ENCODE peak calls at places on chromosomes 16 and 17, in ten cellular contexts. One of them, this sample, is unnamed.

GRCh38 chr17:57577751-57578607 is 167.1 kb downstream of the CCDC182 start:
- DNase-seq in thoracic aorta: no peak
- DNase-seq in cardiac fibroblast: peak; percentile 87
- DNase-seq in K562: no peak
- DNase-seq in mucosa of descending colon: no peak
- DNase-seq in OCI-LY7: no peak
- DNase-seq in epithelial cell of esophagus: peak; percentile 62
- DNase-seq in LNCaP clone FGC: no peak
- DNase-seq in GM23248: peak; percentile 79
- DNase-seq in AG10803: peak; percentile 65
- DNase-seq in this sample: peak; percentile 81

GRCh38 chr16:1823821-1824220 is 2.8 kb downstream of the HAGH start:
- DNase-seq in OCI-LY7: peak; percentile 66
- DNase-seq in epithelial cell of esophagus: peak; percentile 82
- DNase-seq in LNCaP clone FGC: no peak
- DNase-seq in thoracic aorta: no peak
- DNase-seq in AG10803: peak; percentile 20
- DNase-seq in mucosa of descending colon: no peak
- DNase-seq in GM23248: no peak
- DNase-seq in cardiac fibroblast: peak; percentile 73
- DNase-seq in K562: peak; percentile 47
- DNase-seq in this sample: peak; percentile 92

GRCh38 chr17:62724398-62725146 is 83.5 kb downstream of the MARCHF10 start:
- DNase-seq in LNCaP clone FGC: no peak
- DNase-seq in K562: no peak
- DNase-seq in mucosa of descending colon: peak; percentile 56
- DNase-seq in GM23248: peak; percentile 40
- DNase-seq in epithelial cell of esophagus: peak; percentile 94
- DNase-seq in AG10803: no peak
- DNase-seq in thoracic aorta: no peak
- DNase-seq in OCI-LY7: peak; percentile 14
- DNase-seq in cardiac fibroblast: no peak
- DNase-seq in this sample: peak; percentile 38

GRCh38 chr17:14464741-14465140 is 163.9 kb downstream of the HS3ST3B1 start:
- DNase-seq in K562: no peak
- DNase-seq in GM23248: peak; percentile 72
- DNase-seq in mucosa of descending colon: no peak
- DNase-seq in LNCaP clone FGC: no peak
- DNase-seq in OCI-LY7: no peak
- DNase-seq in thoracic aorta: no peak
- DNase-seq in epithelial cell of esophagus: peak; percentile 61
- DNase-seq in cardiac fibroblast: no peak
- DNase-seq in AG10803: peak; percentile 85
- DNase-seq in this sample: peak; percentile 88

GRCh38 chr17:2398655-2399571 is 1.9 kb downstream of the MNT start:
- DNase-seq in GM23248: peak; percentile 95
- DNase-seq in LNCaP clone FGC: no peak
- DNase-seq in K562: peak; percentile 31
- DNase-seq in mucosa of descending colon: peak; percentile 85
- DNase-seq in epithelial cell of esophagus: peak; percentile 77
- DNase-seq in cardiac fibroblast: peak; percentile 85
- DNase-seq in AG10803: peak; percentile 73
- DNase-seq in thoracic aorta: no peak
- DNase-seq in OCI-LY7: peak; percentile 25
- DNase-seq in this sample: peak; percentile 68

GRCh38 chr16:5019775-5020174 is 14.0 kb downstream of the NAGPA start:
- DNase-seq in thoracic aorta: no peak
- DNase-seq in OCI-LY7: no peak
- DNase-seq in K562: no peak
- DNase-seq in epithelial cell of esophagus: no peak
- DNase-seq in GM23248: no peak
- DNase-seq in AG10803: no peak
- DNase-seq in mucosa of descending colon: no peak
- DNase-seq in cardiac fibroblast: no peak
- DNase-seq in LNCaP clone FGC: no peak
- DNase-seq in this sample: no peak

GRCh38 chr16:28321700-28322411 is 29.5 kb downstream of the SBK1 start:
- DNase-seq in GM23248: peak; percentile 63
- DNase-seq in epithelial cell of esophagus: peak; percentile 43
- DNase-seq in thoracic aorta: no peak
- DNase-seq in LNCaP clone FGC: no peak
- DNase-seq in AG10803: peak; percentile 7
- DNase-seq in K562: peak; percentile 61
- DNase-seq in mucosa of descending colon: peak; percentile 53
- DNase-seq in OCI-LY7: peak; percentile 61
- DNase-seq in cardiac fibroblast: peak; percentile 31
- DNase-seq in this sample: no peak

GRCh38 chr17:64217249-64217652 is 45.8 kb downstream of the TEX2 start:
- DNase-seq in OCI-LY7: no peak
- DNase-seq in K562: no peak
- DNase-seq in mucosa of descending colon: no peak
- DNase-seq in thoracic aorta: no peak
- DNase-seq in epithelial cell of esophagus: no peak
- DNase-seq in GM23248: no peak
- DNase-seq in LNCaP clone FGC: no peak
- DNase-seq in cardiac fibroblast: no peak
- DNase-seq in AG10803: no peak
- DNase-seq in this sample: no peak

GRCh38 chr17:42283241-42284019 is 4.9 kb upstream of the STAT5A start:
- DNase-seq in thoracic aorta: no peak
- DNase-seq in epithelial cell of esophagus: no peak
- DNase-seq in K562: no peak
- DNase-seq in AG10803: no peak
- DNase-seq in GM23248: no peak
- DNase-seq in LNCaP clone FGC: no peak
- DNase-seq in OCI-LY7: no peak
- DNase-seq in cardiac fibroblast: no peak
- DNase-seq in mucosa of descending colon: no peak
- DNase-seq in this sample: no peak

GRCh38 chr17:67570797-67571196 is 146.9 kb upstream of the NOL11 start:
- DNase-seq in AG10803: peak; percentile 44
- DNase-seq in mucosa of descending colon: no peak
- DNase-seq in epithelial cell of esophagus: no peak
- DNase-seq in LNCaP clone FGC: no peak
- DNase-seq in thoracic aorta: no peak
- DNase-seq in cardiac fibroblast: no peak
- DNase-seq in GM23248: no peak
- DNase-seq in OCI-LY7: no peak
- DNase-seq in K562: no peak
- DNase-seq in this sample: no peak

GRCh38 chr17:67568961-67569360 is 148.8 kb upstream of the NOL11 start:
- DNase-seq in thoracic aorta: no peak
- DNase-seq in OCI-LY7: peak; percentile 21
- DNase-seq in cardiac fibroblast: no peak
- DNase-seq in GM23248: no peak
- DNase-seq in AG10803: no peak
- DNase-seq in LNCaP clone FGC: no peak
- DNase-seq in mucosa of descending colon: no peak
- DNase-seq in K562: no peak
- DNase-seq in epithelial cell of esophagus: no peak
- DNase-seq in this sample: no peak

GRCh38 chr17:67569873-67570272 is 147.9 kb upstream of the NOL11 start:
- DNase-seq in thoracic aorta: no peak
- DNase-seq in LNCaP clone FGC: no peak
- DNase-seq in epithelial cell of esophagus: no peak
- DNase-seq in cardiac fibroblast: no peak
- DNase-seq in GM23248: peak; percentile 6
- DNase-seq in OCI-LY7: no peak
- DNase-seq in K562: no peak
- DNase-seq in mucosa of descending colon: no peak
- DNase-seq in AG10803: no peak
- DNase-seq in this sample: no peak

GRCh38 chr17:67573987-67574657 is 143.6 kb upstream of the NOL11 start:
- DNase-seq in mucosa of descending colon: no peak
- DNase-seq in GM23248: no peak
- DNase-seq in thoracic aorta: no peak
- DNase-seq in AG10803: no peak
- DNase-seq in cardiac fibroblast: no peak
- DNase-seq in OCI-LY7: no peak
- DNase-seq in K562: no peak
- DNase-seq in epithelial cell of esophagus: no peak
- DNase-seq in LNCaP clone FGC: no peak
- DNase-seq in this sample: no peak

GRCh38 chr17:67571478-67571877 is 146.3 kb upstream of the NOL11 start:
- DNase-seq in GM23248: no peak
- DNase-seq in AG10803: no peak
- DNase-seq in epithelial cell of esophagus: no peak
- DNase-seq in thoracic aorta: no peak
- DNase-seq in K562: no peak
- DNase-seq in mucosa of descending colon: no peak
- DNase-seq in LNCaP clone FGC: no peak
- DNase-seq in cardiac fibroblast: no peak
- DNase-seq in OCI-LY7: no peak
- DNase-seq in this sample: no peak
- H3K4me3 ChIP-seq in GM23248: no peak overlapping the region
- H3K4me3 ChIP-seq in AG10803: no peak overlapping the region
- H3K4me3 ChIP-seq in epithelial cell of esophagus: no peak overlapping the region
- H3K4me3 ChIP-seq in thoracic aorta: no peak overlapping the region
- H3K4me3 ChIP-seq in K562: no peak overlapping the region
- H3K4me3 ChIP-seq in mucosa of descending colon: no peak overlapping the region
- H3K4me3 ChIP-seq in LNCaP clone FGC: no peak overlapping the region
- H3K4me3 ChIP-seq in cardiac fibroblast: no peak overlapping the region
- H3K4me3 ChIP-seq in OCI-LY7: no peak overlapping the region
- H3K4me3 ChIP-seq in this sample: no peak overlapping the region

DNA sequence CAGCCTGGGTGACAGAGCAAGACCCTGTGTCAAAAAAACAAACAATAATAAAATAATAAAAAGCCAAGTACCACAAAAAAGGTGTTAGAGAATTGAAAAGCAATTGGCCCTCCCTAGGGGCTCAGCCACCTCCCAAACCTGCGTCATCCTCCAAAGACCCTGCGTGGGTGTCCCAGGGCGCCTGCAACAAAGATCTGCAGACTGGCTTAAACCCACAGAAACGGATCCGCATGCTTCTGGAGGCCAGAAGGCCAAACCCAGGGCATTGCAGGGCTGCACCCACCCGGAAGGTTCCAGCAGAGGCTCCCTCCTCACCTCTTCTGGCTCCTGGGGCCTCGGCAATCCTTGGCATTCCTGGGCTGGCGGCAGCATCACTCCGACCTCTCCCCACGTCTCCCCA is 1.5 kb downstream of the ENPP7 start:
- DNase-seq in OCI-LY7: no peak
- DNase-seq in GM23248: no peak
- DNase-seq in thoracic aorta: no peak
- DNase-seq in AG10803: no peak
- DNase-seq in epithelial cell of esophagus: no peak
- DNase-seq in cardiac fibroblast: no peak
- DNase-seq in K562: no peak
- DNase-seq in mucosa of descending colon: no peak
- DNase-seq in LNCaP clone FGC: no peak
- DNase-seq in this sample: no peak
- H3K4me3 ChIP-seq in OCI-LY7: peak overlapping the region; percentile 52
- H3K4me3 ChIP-seq in GM23248: no peak overlapping the region
- H3K4me3 ChIP-seq in thoracic aorta: no peak overlapping the region
- H3K4me3 ChIP-seq in AG10803: no peak overlapping the region
- H3K4me3 ChIP-seq in epithelial cell of esophagus: no peak overlapping the region
- H3K4me3 ChIP-seq in cardiac fibroblast: no peak overlapping the region
- H3K4me3 ChIP-seq in K562: no peak overlapping the region
- H3K4me3 ChIP-seq in mucosa of descending colon: no peak overlapping the region
- H3K4me3 ChIP-seq in LNCaP clone FGC: no peak overlapping the region
- H3K4me3 ChIP-seq in this sample: no peak overlapping the region

GRCh38 chr17:11601661-11602060 is 3.4 kb downstream of the DNAH9 start:
- DNase-seq in K562: no peak
- DNase-seq in epithelial cell of esophagus: no peak
- DNase-seq in mucosa of descending colon: no peak
- DNase-seq in OCI-LY7: no peak
- DNase-seq in AG10803: no peak
- DNase-seq in cardiac fibroblast: no peak
- DNase-seq in thoracic aorta: no peak
- DNase-seq in GM23248: no peak
- DNase-seq in LNCaP clone FGC: no peak
- DNase-seq in this sample: no peak

GRCh38 chr17:11598274-11599221 is at the start of gene DNAH9:
- DNase-seq in cardiac fibroblast: peak; percentile 55
- DNase-seq in AG10803: peak; percentile 20
- DNase-seq in mucosa of descending colon: peak; percentile 96
- DNase-seq in OCI-LY7: no peak
- DNase-seq in epithelial cell of esophagus: peak; percentile 67
- DNase-seq in LNCaP clone FGC: peak; percentile 89
- DNase-seq in thoracic aorta: peak; percentile 55
- DNase-seq in GM23248: peak; percentile 64
- DNase-seq in K562: peak; percentile 89
- DNase-seq in this sample: peak; percentile 12
- H3K4me3 ChIP-seq in cardiac fibroblast: peak within 1 kb of the TSS; percentile 30
- H3K4me3 ChIP-seq in AG10803: no peak within 1 kb of the TSS
- H3K4me3 ChIP-seq in mucosa of descending colon: peak within 1 kb of the TSS; percentile 3
- H3K4me3 ChIP-seq in OCI-LY7: no peak within 1 kb of the TSS
- H3K4me3 ChIP-seq in epithelial cell of esophagus: no peak within 1 kb of the TSS
- H3K4me3 ChIP-seq in LNCaP clone FGC: peak within 1 kb of the TSS; percentile 66
- H3K4me3 ChIP-seq in thoracic aorta: peak within 1 kb of the TSS; percentile 74
- H3K4me3 ChIP-seq in GM23248: peak within 1 kb of the TSS; percentile 25
- H3K4me3 ChIP-seq in K562: peak within 1 kb of the TSS; percentile 24
- H3K4me3 ChIP-seq in this sample: peak within 1 kb of the TSS; percentile 11

DNA sequence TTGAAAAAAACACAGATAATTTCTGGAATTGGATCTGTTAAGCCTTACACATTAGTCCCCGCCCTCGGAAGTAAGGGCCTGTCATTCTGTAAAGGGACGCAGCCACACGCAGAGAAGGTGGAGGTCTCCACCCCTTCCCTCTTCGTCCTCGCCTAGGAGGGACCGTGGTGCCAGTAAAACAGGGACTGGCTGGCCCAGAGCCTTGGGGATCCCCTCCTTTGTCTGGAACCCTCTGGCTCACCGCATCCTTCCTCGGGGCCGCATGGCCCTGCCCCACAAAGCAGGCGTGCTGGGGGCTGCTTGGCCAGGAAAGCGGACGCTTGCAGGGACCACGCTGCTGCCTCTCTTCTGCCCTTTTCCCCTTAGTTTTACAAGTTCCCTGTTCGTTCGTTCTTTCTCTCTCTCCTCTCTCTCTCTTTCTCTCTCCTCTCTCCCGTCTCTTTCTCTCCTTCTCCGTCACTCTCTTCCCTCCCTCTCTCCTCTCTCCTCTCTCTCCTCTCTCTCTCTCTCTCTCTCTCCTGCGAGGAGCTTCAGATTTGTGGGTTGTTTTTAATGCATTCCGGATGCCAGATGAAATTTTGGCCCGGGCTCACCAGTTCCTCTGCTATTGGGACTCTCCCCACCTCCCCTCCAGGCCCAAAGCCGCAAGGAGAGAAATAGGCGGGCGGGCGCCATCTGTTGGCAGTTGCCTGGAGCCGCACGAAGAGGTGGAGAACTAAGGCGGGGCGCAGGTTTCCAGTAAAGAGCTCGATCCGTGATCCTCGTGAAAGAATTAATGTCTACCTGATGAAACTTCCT is 35.1 kb upstream of the CDRT4 start:
- DNase-seq in GM23248: peak; percentile 97
- DNase-seq in K562: peak; percentile 65
- DNase-seq in LNCaP clone FGC: no peak
- DNase-seq in epithelial cell of esophagus: peak; percentile 64
- DNase-seq in cardiac fibroblast: peak; percentile 96
- DNase-seq in thoracic aorta: peak; percentile 80
- DNase-seq in AG10803: peak; percentile 98
- DNase-seq in OCI-LY7: peak; percentile 70
- DNase-seq in mucosa of descending colon: peak; percentile 86
- DNase-seq in this sample: peak; percentile 91
- H3K4me3 ChIP-seq in GM23248: peak overlapping the region; percentile 54
- H3K4me3 ChIP-seq in K562: no peak overlapping the region
- H3K4me3 ChIP-seq in LNCaP clone FGC: no peak overlapping the region
- H3K4me3 ChIP-seq in epithelial cell of esophagus: no peak overlapping the region
- H3K4me3 ChIP-seq in cardiac fibroblast: peak overlapping the region; percentile 24
- H3K4me3 ChIP-seq in thoracic aorta: peak overlapping the region; percentile 72
- H3K4me3 ChIP-seq in AG10803: peak overlapping the region; percentile 51
- H3K4me3 ChIP-seq in OCI-LY7: peak overlapping the region; percentile 25
- H3K4me3 ChIP-seq in mucosa of descending colon: no peak overlapping the region
- H3K4me3 ChIP-seq in this sample: peak overlapping the region; percentile 43

This sample was measured in foreskin fibroblast.